ENCODE peak calls at places on chromosome 20, in four cellular contexts. R is IMR-90, H is esophagus squamous epithelium, M is right lobe of liver. X is an unnamed sample.

GRCh38 chr20:62378215-62378614 is 8.7 kb upstream of the RPS21 start:
- DNase-seq in R (no peak), H (no peak), M (no peak), X (no peak)

GRCh38 chr20:58892126-58892931 is 39.8 kb downstream of the GNAS start:
- DNase-seq in R (peak), M (peak), H (peak), X (peak)

GRCh38 chr20:58149412-58150091 is 78.9 kb downstream of the ANKRD60 start:
- DNase-seq in R (no peak), H (no peak), M (no peak), X (no peak)

GRCh38 chr20:18774207-18774606 is 39.4 kb upstream of the SCP2D1 start:
- DNase-seq in H (no peak), M (no peak), R (no peak), X (no peak)

GRCh38 chr20:43563429-43563828 is 4.6 kb downstream of the SGK2 start:
- DNase-seq in R (no peak), H (no peak), M (no peak), X (no peak)

GRCh38 chr20:51700809-51701285 is 67.3 kb downstream of the ATP9A start:
- DNase-seq in H (no peak), M (no peak), R (peak), X (peak)

GRCh38 chr20:39458452-39458851 is 496.3 kb downstream of the DHX35 start:
- DNase-seq in M (no peak), R (no peak), H (no peak), X (no peak)

GRCh38 chr20:36102809-36103596 is 51.5 kb upstream of the EPB41L1 start:
- DNase-seq in M (no peak), H (no peak), R (no peak), X (no peak)

GRCh38 chr20:60200305-60200918 is 242.2 kb downstream of the CDH26 start:
- DNase-seq in H (no peak), R (no peak), M (no peak), X (no peak)

GRCh38 chr20:36101201-36101600 is 53.3 kb upstream of the EPB41L1 start:
- DNase-seq in R (no peak), H (no peak), M (no peak), X (peak)

GRCh38 chr20:53735536-53736050 is 142.0 kb upstream of the ZNF217 start:
- DNase-seq in R (peak), H (no peak), M (no peak), X (no peak)

GRCh38 chr20:19453369-19453768 is 240.9 kb downstream of the SLC24A3 start:
- DNase-seq in M (no peak), H (no peak), R (no peak), X (no peak)

GRCh38 chr20:571754-572331 is 28.3 kb upstream of the CSNK2A1 start:
- DNase-seq in M (no peak), H (no peak), R (no peak), X (peak)

GRCh38 chr20:44398303-44398702 is 42.8 kb downstream of the HNF4A start:
- DNase-seq in M (no peak), H (no peak), R (peak), X (no peak)

GRCh38 chr20:30602424-30602823 is 655.0 kb upstream of the DEFB115 start:
- DNase-seq in H (no peak), R (no peak), M (no peak), X (no peak)

GRCh38 chr20:63807654-63808053 is 23.4 kb downstream of the ZBTB46 start:
- DNase-seq in H (no peak), M (no peak), R (no peak), X (no peak)

GRCh38 chr20:63064310-63064709 is 57.5 kb upstream of the BHLHE23 start:
- DNase-seq in R (no peak), M (peak), H (no peak), X (no peak)

GRCh38 chr20:53708129-53708968 is 114.7 kb upstream of the ZNF217 start:
- DNase-seq in H (no peak), M (no peak), R (peak), X (no peak)

GRCh38 chr20:58875541-58876134 is 23.1 kb downstream of the GNAS start:
- DNase-seq in M (no peak), R (peak), H (no peak), X (no peak)

GRCh38 chr20:47115694-47116093 is 221.1 kb downstream of the EYA2 start:
- DNase-seq in R (no peak), M (no peak), H (no peak), X (no peak)

GRCh38 chr20:11195899-11196558 is 522.2 kb upstream of the JAG1 start:
- DNase-seq in R (peak), M (no peak), H (no peak), X (no peak)

GRCh38 chr20:13331536-13331935 is 110.5 kb downstream of the ISM1 start:
- DNase-seq in R (no peak), M (no peak), H (no peak), X (no peak)

GRCh38 chr20:3431109-3431508 is 23.6 kb upstream of the DNAAF9 start:
- DNase-seq in H (no peak), M (no peak), R (peak), X (no peak)

GRCh38 chr20:61161649-61162210 is 90.3 kb upstream of the CDH4 start:
- DNase-seq in R (no peak), M (no peak), H (no peak), X (no peak)

GRCh38 chr20:11041396-11041795 is 367.6 kb upstream of the JAG1 start:
- DNase-seq in R (peak), M (no peak), H (no peak), X (no peak)

GRCh38 chr20:33443512-33444239 is at the start of gene SNTA1:
- DNase-seq in H (peak), R (peak), M (peak), X (peak)

GRCh38 chr20:47066484-47067270 is 172.0 kb downstream of the EYA2 start:
- DNase-seq in H (no peak), R (peak), M (no peak), X (no peak)

GRCh38 chr20:53654932-53655674 is 61.5 kb upstream of the ZNF217 start:
- DNase-seq in R (no peak), M (no peak), H (no peak), X (peak)

GRCh38 chr20:16020971-16021370 is 552.3 kb downstream of the KIF16B start:
- DNase-seq in H (no peak), R (peak), M (no peak), X (no peak)

GRCh38 chr20:54194724-54195438 is 13.0 kb upstream of the PFDN4 start:
- DNase-seq in M (no peak), H (no peak), R (peak), X (no peak)

GRCh38 chr20:7171911-7172310 is 404.4 kb downstream of the BMP2 start:
- DNase-seq in H (no peak), R (no peak), M (no peak), X (no peak)
- H3K27ac ChIP-seq in H (no peak), R (no peak), M (no peak), X (no peak)

GRCh38 chr20:32205502-32206382 is 1.8 kb downstream of the PLAGL2 start:
- DNase-seq in H (no peak), R (peak), M (no peak), X (no peak)

GRCh38 chr20:32208499-32209154 is 947 bp downstream of the POFUT1 start:
- DNase-seq in M (no peak), R (no peak), H (no peak), X (no peak)

GRCh38 chr20:32206383-32207210 is 946 bp downstream of the PLAGL2 start:
- DNase-seq in M (no peak), H (no peak), R (no peak), X (no peak)

GRCh38 chr20:32207211-32207625 is 325 bp downstream of the PLAGL2 start:
- DNase-seq in M (no peak), H (no peak), R (no peak), X (no peak)

DNA sequence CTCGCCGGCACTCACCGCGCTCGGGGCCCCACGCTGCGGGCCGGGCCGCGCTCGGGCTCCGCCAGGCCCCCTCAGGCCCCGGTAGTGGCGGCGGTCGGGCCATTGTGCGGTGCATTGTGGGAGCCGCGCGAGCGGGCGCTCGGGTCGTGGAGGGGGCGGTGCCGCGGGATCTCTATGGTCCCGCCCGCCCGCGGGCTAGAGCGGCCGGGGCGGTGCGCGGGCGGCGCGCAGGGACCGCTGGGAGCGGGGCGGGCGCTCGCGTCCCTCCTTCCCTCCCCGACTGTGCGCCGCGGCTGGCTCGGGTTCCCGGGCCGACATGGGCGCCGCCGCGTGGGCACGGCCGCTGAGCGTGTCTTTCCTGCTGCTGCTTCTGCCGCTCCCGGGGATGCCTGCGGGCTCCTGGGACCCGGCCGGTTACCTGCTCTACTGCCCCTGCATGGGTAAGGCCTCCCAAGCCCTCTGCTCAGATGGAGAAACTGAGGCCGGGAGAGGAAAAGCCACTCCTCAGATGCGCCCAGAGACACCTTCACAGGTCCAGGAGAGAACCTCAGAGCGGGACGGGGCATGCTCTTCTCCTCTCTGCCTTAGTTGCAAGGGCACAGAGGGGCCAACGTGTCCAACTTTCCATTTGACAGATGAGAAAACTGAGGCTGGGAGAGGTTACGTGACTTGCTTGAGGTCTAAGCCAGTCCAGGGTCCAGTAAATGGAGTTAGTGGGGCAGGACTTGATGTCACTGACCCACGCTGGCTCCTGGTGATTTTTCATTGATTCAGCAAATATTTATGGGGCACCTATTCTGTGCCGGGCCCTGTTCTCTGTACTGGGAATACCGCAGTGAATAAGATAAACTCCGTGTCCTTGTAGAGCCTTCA is at the start of the genes PLAGL2 and POFUT1:
- DNase-seq in H (peak), R (peak), M (peak), X (peak)
- TF ChIP-seq POLR2A in H (peak), R (peak), M (peak), X (peak)

DNA sequence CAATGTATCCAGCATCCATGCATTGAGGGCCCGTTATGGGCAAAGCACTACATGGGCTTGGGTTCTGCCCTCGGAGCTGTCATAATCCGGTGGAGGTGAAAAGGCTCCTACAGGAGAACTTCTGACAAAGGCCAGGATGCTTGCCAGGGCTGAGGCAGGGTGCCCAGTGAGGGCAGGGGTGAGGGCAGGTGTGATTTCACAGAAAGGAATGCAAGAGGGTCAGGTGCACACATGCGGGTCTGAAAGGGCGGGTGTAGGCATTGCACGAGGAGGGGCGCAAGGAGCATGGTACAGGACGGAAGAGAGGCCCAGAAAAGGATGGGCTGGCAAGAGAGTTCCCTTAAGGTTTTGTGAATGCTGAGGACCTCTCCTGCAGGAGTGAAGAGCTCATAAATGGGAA is 348.0 kb downstream of the BTBD3 start:
- DNase-seq in R (no peak), M (no peak), H (no peak), X (no peak)
- H3K27ac ChIP-seq in R (no peak), M (no peak), H (no peak), X (no peak)

GRCh38 chr20:38143646-38144554 is 21.2 kb downstream of the TGM2 start:
- DNase-seq in R (peak), M (peak), H (no peak), X (peak)
- TF ChIP-seq POLR2A in R (peak), M (peak), H (no peak), X (no peak)

DNA sequence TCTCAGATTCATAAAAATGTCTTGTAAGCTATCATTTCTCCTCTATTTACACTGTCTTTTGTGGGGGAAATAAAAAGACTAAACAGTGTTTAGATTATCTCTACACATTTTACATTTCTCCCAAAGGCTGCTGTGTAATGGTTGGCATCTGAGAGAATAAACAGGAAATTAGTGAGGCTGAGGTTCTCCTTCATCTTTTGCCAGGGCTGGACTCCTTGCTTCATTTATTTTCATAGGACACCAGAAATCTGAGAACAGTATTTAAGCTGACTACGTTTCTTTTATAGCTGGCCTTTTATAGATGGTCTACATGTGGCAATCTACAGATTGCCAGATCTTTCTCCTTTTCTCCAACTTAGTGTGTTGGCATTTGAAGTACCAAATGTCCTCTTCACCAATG is 41.5 kb downstream of the PLCB4 start:
- DNase-seq in M (no peak), R (peak), H (no peak), X (no peak)
- H3K27ac ChIP-seq in M (no peak), R (no peak), H (peak), X (no peak)

GRCh38 chr20:49987868-49988690 is 5.3 kb downstream of the SNAI1 start:
- DNase-seq in H (no peak), R (peak), M (no peak), X (no peak)

GRCh38 chr20:49987015-49987867 is 4.5 kb downstream of the SNAI1 start:
- DNase-seq in H (no peak), R (peak), M (no peak), X (no peak)

GRCh38 chr20:49989234-49990065 is 6.7 kb downstream of the SNAI1 start:
- DNase-seq in H (no peak), R (peak), M (peak), X (peak)

GRCh38 chr20:49993301-49993751 is 10.5 kb downstream of the SNAI1 start:
- DNase-seq in H (no peak), R (no peak), M (no peak), X (no peak)

DNA sequence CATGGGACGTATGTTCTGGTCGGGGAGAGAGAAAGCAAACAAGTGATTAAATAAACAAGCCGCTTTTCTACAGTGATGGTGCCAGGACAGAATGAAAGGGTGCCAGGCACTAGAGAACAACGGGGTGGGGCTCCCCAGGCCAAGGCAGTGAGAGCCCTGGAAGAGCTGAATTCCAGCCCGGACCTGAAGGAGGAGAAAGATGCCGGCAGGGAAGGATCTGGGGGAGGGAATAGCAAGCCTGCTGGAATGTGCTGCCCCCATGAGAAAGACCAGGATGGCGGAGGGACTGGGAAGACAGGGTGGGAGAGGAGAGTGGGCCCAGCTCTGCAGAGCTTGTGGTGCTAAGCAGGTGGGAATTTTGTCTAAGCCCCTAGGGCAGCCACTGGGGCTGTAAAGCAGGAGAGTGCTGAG is 7.5 kb downstream of the SNAI1 start:
- DNase-seq in R (no peak), H (no peak), M (no peak), X (no peak)
- TF ChIP-seq POLR2A in R (no peak), H (no peak), M (no peak), X (no peak)

X was measured in body of pancreas.